ENCODE peak calls at places on chromosome 20, in seven cellular contexts. T is SW 1271; L is ELR; F is stimulated activated effector memory CD8-positive, alpha-beta T cell treated with anti-CD3 and anti-CD28 coated beads, Interleukin-12 subunit alpha, Interleukin-12 subunit beta, amount 100 ng/mL, for 72 hours; H is CD8-positive, alpha-beta T cell; X is heart right ventricle; A is T-cell. S is an unnamed sample.

GRCh38 chr20:13788167-13788834 is 3.5 kb downstream of the NDUFAF5 start:
- DNase-seq in A (peak), T (peak), X (no peak), H (no peak), F (no peak), L (peak), S (no peak)

GRCh38 chr20:63498950-63499332 is at the start of gene EEF1A2:
- DNase-seq in T (peak), F (no peak), A (peak), X (no peak), H (peak), L (peak), S (peak)

GRCh38 chr20:22462975-22463914 is 121.1 kb downstream of the FOXA2 start:
- DNase-seq in A (no peak), T (no peak), X (no peak), H (no peak), L (no peak), F (no peak), S (no peak)

GRCh38 chr20:15515706-15516105 is 1057.5 kb downstream of the KIF16B start:
- DNase-seq in F (no peak), T (no peak), H (no peak), A (no peak), L (no peak), X (no peak), S (no peak)

GRCh38 chr20:43068482-43068881 is 121.2 kb downstream of the PTPRT start:
- DNase-seq in H (no peak), X (no peak), F (no peak), A (no peak), T (no peak), L (no peak), S (no peak)

GRCh38 chr20:13493143-13493542 is 145.6 kb downstream of the TASP1 start:
- DNase-seq in L (no peak), T (no peak), A (no peak), X (no peak), H (no peak), F (no peak), S (no peak)

GRCh38 chr20:266604-267562 is 9.4 kb downstream of the DEFB132 start:
- DNase-seq in L (peak), H (peak), A (peak), T (peak), X (peak), F (peak), S (peak)

GRCh38 chr20:18847226-18847625 is 33.6 kb downstream of the SCP2D1 start:
- DNase-seq in L (no peak), T (no peak), X (no peak), F (no peak), A (no peak), H (no peak), S (no peak)

GRCh38 chr20:17995967-17996819 is 27.4 kb downstream of the MGME1 start:
- DNase-seq in H (no peak), A (no peak), L (peak), F (peak), T (peak), X (peak), S (no peak)

GRCh38 chr20:58659841-58660240 is 8.8 kb downstream of the STX16 start:
- DNase-seq in H (no peak), F (peak), T (no peak), X (no peak), A (no peak), L (peak), S (no peak)

GRCh38 chr20:1802385-1803215 is 92.6 kb upstream of the SIRPA start:
- DNase-seq in H (peak), A (peak), L (peak), F (no peak), X (peak), T (peak), S (peak)

GRCh38 chr20:46213946-46214830 is 94.1 kb downstream of the CDH22 start:
- DNase-seq in X (no peak), F (no peak), A (no peak), L (no peak), H (no peak), T (no peak), S (peak)

GRCh38 chr20:669573-669972 is 6.0 kb downstream of the SCRT2 start:
- DNase-seq in L (no peak), X (peak), H (no peak), T (no peak), A (no peak), F (no peak), S (peak)

GRCh38 chr20:21391495-21392298 is 5.6 kb downstream of the NKX2-4 start:
- DNase-seq in H (no peak), T (no peak), A (peak), L (no peak), X (no peak), F (no peak), S (no peak)

GRCh38 chr20:19683168-19683567 is 74.9 kb upstream of the RIN2 start:
- DNase-seq in T (no peak), A (no peak), F (no peak), L (no peak), H (no peak), X (no peak), S (no peak)

GRCh38 chr20:61745397-61746146 is 320.1 kb downstream of the TAF4 start:
- DNase-seq in F (no peak), X (no peak), H (no peak), L (no peak), T (no peak), A (no peak), S (no peak)

GRCh38 chr20:63168861-63169260 is 47.1 kb downstream of the YTHDF1 start:
- DNase-seq in T (no peak), A (no peak), H (no peak), F (no peak), L (no peak), X (no peak), S (peak)

GRCh38 chr20:48635361-48635760 is 192.4 kb downstream of the PREX1 start:
- DNase-seq in L (no peak), X (no peak), H (no peak), F (no peak), T (no peak), A (no peak), S (no peak)

GRCh38 chr20:62293111-62293784 is 9.5 kb upstream of the ADRM1 start:
- DNase-seq in H (no peak), X (no peak), F (no peak), L (no peak), A (no peak), T (no peak), S (peak)

GRCh38 chr20:64103871-64104666 is 3.3 kb downstream of the NPBWR2 start:
- DNase-seq in T (no peak), F (peak), X (no peak), L (no peak), A (no peak), H (no peak), S (peak)

GRCh38 chr20:50264534-50265145 is 74.0 kb downstream of the CEBPB start:
- DNase-seq in A (no peak), T (no peak), L (no peak), H (no peak), X (no peak), F (no peak), S (no peak)

GRCh38 chr20:44081476-44081875 is 105.5 kb downstream of the JPH2 start:
- DNase-seq in X (no peak), F (peak), L (no peak), H (no peak), A (no peak), T (no peak), S (no peak)

GRCh38 chr20:5788385-5788895 is 38.2 kb downstream of the SHLD1 start:
- DNase-seq in X (peak), T (peak), L (peak), A (peak), H (peak), F (peak), S (peak)

GRCh38 chr20:13147071-13147961 is 73.8 kb upstream of the ISM1 start:
- DNase-seq in X (no peak), H (no peak), T (no peak), L (no peak), F (no peak), A (no peak), S (peak)

GRCh38 chr20:60138263-60139127 is 180.3 kb downstream of the CDH26 start:
- DNase-seq in T (peak), X (no peak), F (peak), H (peak), A (peak), L (no peak), S (peak)

GRCh38 chr20:831956-832355 is 1.6 kb upstream of the FAM110A start:
- DNase-seq in A (no peak), X (no peak), L (no peak), H (no peak), T (no peak), F (no peak), S (no peak)

GRCh38 chr20:64051532-64052325 is 2.3 kb upstream of the SOX18 start:
- DNase-seq in X (peak), L (no peak), T (no peak), A (no peak), H (no peak), F (no peak), S (peak)

GRCh38 chr20:59948828-59949720 is 8.9 kb downstream of the FAM217B start:
- DNase-seq in H (no peak), A (no peak), T (peak), L (peak), X (peak), F (no peak), S (no peak)

GRCh38 chr20:1943267-1944002 is 48.2 kb downstream of the SIRPA start:
- DNase-seq in L (no peak), H (no peak), A (no peak), T (no peak), F (no peak), X (no peak), S (peak)

GRCh38 chr20:33015700-33016580 is 8.4 kb downstream of the BPIFB2 start:
- DNase-seq in A (no peak), F (no peak), X (no peak), L (no peak), T (no peak), H (no peak), S (no peak)

GRCh38 chr20:50679753-50680105 is 11.6 kb downstream of the RIPOR3 start:
- DNase-seq in X (no peak), T (no peak), F (no peak), H (no peak), L (no peak), A (no peak), S (no peak)

GRCh38 chr20:44572551-44573500 is 9.6 kb upstream of the PKIG start:
- DNase-seq in H (no peak), L (peak), X (peak), A (no peak), F (no peak), T (peak), S (peak)

GRCh38 chr20:32522775-32523612 is 62.1 kb downstream of the NOL4L start:
- DNase-seq in X (no peak), T (no peak), F (no peak), L (peak), H (no peak), A (no peak), S (no peak)

GRCh38 chr20:40207618-40208017 is 481.4 kb downstream of the MAFB start:
- DNase-seq in X (no peak), T (no peak), L (no peak), F (no peak), A (no peak), H (no peak), S (no peak)

GRCh38 chr20:37570419-37570818 is 42.7 kb upstream of the BLCAP start:
- DNase-seq in F (no peak), L (no peak), T (no peak), X (no peak), A (no peak), H (no peak), S (no peak)

GRCh38 chr20:25274481-25274880 is 26.6 kb downstream of the PYGB start:
- DNase-seq in H (no peak), F (no peak), L (no peak), A (no peak), X (peak), T (no peak), S (no peak)

GRCh38 chr20:51811040-51811351 is 8.7 kb upstream of the SALL4 start:
- DNase-seq in L (peak), H (no peak), X (no peak), T (no peak), A (no peak), F (no peak), S (no peak)